ENCODE peak calls at places on chromosomes 5 and 9, in four cellular contexts. One of them, this sample, is unnamed.

GRCh38 chr5:53023969-53024368 is 34.8 kb downstream of the ITGA2 start:
- DNase-seq in Peyer's patch: no peak
- DNase-seq in progenitor cell of endocrine pancreas: no peak
- DNase-seq in brain microvascular endothelial cell: peak
- DNase-seq in this sample: no peak

GRCh38 chr5:35404701-35405100 is 174.4 kb upstream of the PRLR start:
- DNase-seq in Peyer's patch: no peak
- DNase-seq in progenitor cell of endocrine pancreas: no peak
- DNase-seq in brain microvascular endothelial cell: no peak
- DNase-seq in this sample: no peak

GRCh38 chr9:71333311-71333710 is 211.9 kb upstream of the TRPM3 start:
- DNase-seq in progenitor cell of endocrine pancreas: no peak
- DNase-seq in brain microvascular endothelial cell: no peak
- DNase-seq in Peyer's patch: no peak
- DNase-seq in this sample: no peak

GRCh38 chr9:90995516-90995915 is 193.9 kb downstream of the SYK start:
- DNase-seq in progenitor cell of endocrine pancreas: no peak
- DNase-seq in brain microvascular endothelial cell: no peak
- DNase-seq in Peyer's patch: no peak
- DNase-seq in this sample: no peak

GRCh38 chr9:114930063-114930812 is at the start of gene TNFSF8:
- DNase-seq in brain microvascular endothelial cell: no peak
- DNase-seq in Peyer's patch: peak
- DNase-seq in progenitor cell of endocrine pancreas: no peak
- DNase-seq in this sample: peak

GRCh38 chr5:80935811-80936385 is 24.3 kb upstream of the RASGRF2 start:
- DNase-seq in brain microvascular endothelial cell: no peak
- DNase-seq in Peyer's patch: no peak
- DNase-seq in progenitor cell of endocrine pancreas: no peak
- DNase-seq in this sample: no peak

GRCh38 chr9:35695801-35696420 is 6.2 kb upstream of the TPM2 start:
- DNase-seq in brain microvascular endothelial cell: no peak
- DNase-seq in Peyer's patch: no peak
- DNase-seq in progenitor cell of endocrine pancreas: no peak
- DNase-seq in this sample: no peak

GRCh38 chr9:129720865-129721545 is 31.8 kb downstream of the PTGES start:
- DNase-seq in brain microvascular endothelial cell: no peak
- DNase-seq in progenitor cell of endocrine pancreas: no peak
- DNase-seq in Peyer's patch: no peak
- DNase-seq in this sample: no peak

GRCh38 chr9:31119882-31120481 is 1264.5 kb upstream of the ACO1 start:
- DNase-seq in Peyer's patch: no peak
- DNase-seq in brain microvascular endothelial cell: peak
- DNase-seq in progenitor cell of endocrine pancreas: no peak
- DNase-seq in this sample: no peak

GRCh38 chr5:160787247-160787646 is 64.8 kb downstream of the ATP10B start:
- DNase-seq in brain microvascular endothelial cell: no peak
- DNase-seq in Peyer's patch: peak
- DNase-seq in progenitor cell of endocrine pancreas: no peak
- DNase-seq in this sample: no peak

GRCh38 chr9:91949946-91950664 is at the start of gene ROR2:
- DNase-seq in brain microvascular endothelial cell: no peak
- DNase-seq in Peyer's patch: peak
- DNase-seq in progenitor cell of endocrine pancreas: peak
- DNase-seq in this sample: peak

GRCh38 chr9:82354260-82354659 is 365.7 kb downstream of the SPATA31D1 start:
- DNase-seq in progenitor cell of endocrine pancreas: no peak
- DNase-seq in Peyer's patch: no peak
- DNase-seq in brain microvascular endothelial cell: peak
- DNase-seq in this sample: no peak

GRCh38 chr5:32707394-32707997 is 3.6 kb upstream of the NPR3 start:
- DNase-seq in Peyer's patch: no peak
- DNase-seq in brain microvascular endothelial cell: no peak
- DNase-seq in progenitor cell of endocrine pancreas: no peak
- DNase-seq in this sample: peak

GRCh38 chr5:135076801-135077200 is 42.8 kb upstream of the PITX1 start:
- DNase-seq in progenitor cell of endocrine pancreas: no peak
- DNase-seq in brain microvascular endothelial cell: no peak
- DNase-seq in Peyer's patch: peak
- DNase-seq in this sample: no peak

GRCh38 chr9:90894956-90895687 is 93.5 kb downstream of the SYK start:
- DNase-seq in brain microvascular endothelial cell: no peak
- DNase-seq in progenitor cell of endocrine pancreas: no peak
- DNase-seq in Peyer's patch: no peak
- DNase-seq in this sample: peak

GRCh38 chr9:124794902-124795491 is 18.1 kb downstream of the OLFML2A start:
- DNase-seq in Peyer's patch: no peak
- DNase-seq in brain microvascular endothelial cell: no peak
- DNase-seq in progenitor cell of endocrine pancreas: no peak
- DNase-seq in this sample: no peak

DNA sequence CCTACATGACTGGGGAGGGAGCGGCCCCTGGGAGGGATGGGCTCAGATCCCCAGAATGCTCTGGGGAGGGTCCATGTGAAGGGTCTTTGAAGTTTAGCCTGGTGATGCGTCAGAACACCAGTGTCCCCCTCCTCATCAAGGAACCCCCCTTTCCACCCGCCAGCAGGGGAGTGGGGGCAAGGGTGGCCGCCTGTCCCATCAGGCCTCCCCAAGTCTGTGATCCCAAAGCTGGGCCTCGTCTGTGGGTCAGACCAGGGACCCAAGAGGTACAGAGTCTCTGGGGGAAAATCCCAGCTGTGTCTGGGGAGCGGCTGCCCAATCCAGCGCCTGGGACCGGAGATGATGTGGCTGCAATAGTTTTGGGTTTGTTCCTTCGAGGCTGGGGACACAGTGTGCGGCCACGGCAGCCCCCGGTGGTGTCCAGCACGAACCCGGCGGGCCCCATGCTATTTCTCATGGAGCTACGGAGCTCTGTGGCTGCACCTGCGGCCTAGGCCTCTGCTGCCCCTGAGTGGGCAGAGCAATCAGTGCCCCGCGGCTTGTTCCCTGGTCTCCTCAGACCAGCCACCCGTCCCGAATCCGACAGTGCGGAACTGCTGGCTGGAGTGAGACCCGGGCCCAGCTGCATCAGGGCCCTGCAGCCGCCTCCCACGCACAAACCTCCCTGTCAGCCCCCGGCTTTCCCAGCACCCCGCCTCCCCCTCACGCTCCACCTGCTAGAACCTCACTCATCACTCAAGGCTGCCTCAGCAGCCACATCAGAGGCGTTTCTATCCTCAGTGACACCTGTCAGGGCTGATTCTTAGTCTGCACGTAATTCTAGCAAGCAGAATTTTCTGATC is 29.2 kb downstream of the SARDH start:
- DNase-seq in brain microvascular endothelial cell: no peak
- DNase-seq in Peyer's patch: no peak
- DNase-seq in progenitor cell of endocrine pancreas: no peak
- DNase-seq in this sample: no peak
- TF ChIP-seq CTCF in brain microvascular endothelial cell: no peak
- TF ChIP-seq CTCF in Peyer's patch: no peak
- TF ChIP-seq CTCF in progenitor cell of endocrine pancreas: no peak
- TF ChIP-seq CTCF in this sample: no peak

GRCh38 chr5:84715686-84716085 is 331.0 kb upstream of the EDIL3 start:
- DNase-seq in brain microvascular endothelial cell: no peak
- DNase-seq in Peyer's patch: no peak
- DNase-seq in progenitor cell of endocrine pancreas: no peak
- DNase-seq in this sample: no peak
- TF ChIP-seq CTCF in brain microvascular endothelial cell: no peak
- TF ChIP-seq CTCF in Peyer's patch: no peak
- TF ChIP-seq CTCF in progenitor cell of endocrine pancreas: no peak
- TF ChIP-seq CTCF in this sample: no peak

DNA sequence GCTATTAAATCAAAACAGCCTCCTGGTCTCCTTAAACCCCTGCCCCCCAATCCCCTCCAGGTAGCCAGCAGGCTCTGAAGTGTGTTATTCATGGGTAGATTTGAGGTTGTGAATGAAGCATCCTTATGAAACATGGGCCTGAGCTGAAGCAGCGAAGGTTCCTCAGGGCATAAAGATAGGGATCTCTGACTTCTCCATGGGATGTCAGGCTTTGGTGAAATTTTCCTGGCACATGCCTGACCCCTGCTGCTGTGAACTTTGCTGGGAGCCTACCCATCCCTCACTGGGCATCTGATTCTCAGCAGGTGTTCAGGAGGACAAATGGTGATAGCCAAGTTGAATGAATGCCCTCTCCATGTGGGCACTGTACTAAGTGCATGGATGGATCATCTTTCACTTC is 250.3 kb downstream of the ASTN2 start:
- DNase-seq in progenitor cell of endocrine pancreas: no peak
- DNase-seq in brain microvascular endothelial cell: no peak
- DNase-seq in Peyer's patch: no peak
- DNase-seq in this sample: no peak
- TF ChIP-seq CTCF in progenitor cell of endocrine pancreas: no peak
- TF ChIP-seq CTCF in brain microvascular endothelial cell: no peak
- TF ChIP-seq CTCF in Peyer's patch: no peak
- TF ChIP-seq CTCF in this sample: no peak

DNA sequence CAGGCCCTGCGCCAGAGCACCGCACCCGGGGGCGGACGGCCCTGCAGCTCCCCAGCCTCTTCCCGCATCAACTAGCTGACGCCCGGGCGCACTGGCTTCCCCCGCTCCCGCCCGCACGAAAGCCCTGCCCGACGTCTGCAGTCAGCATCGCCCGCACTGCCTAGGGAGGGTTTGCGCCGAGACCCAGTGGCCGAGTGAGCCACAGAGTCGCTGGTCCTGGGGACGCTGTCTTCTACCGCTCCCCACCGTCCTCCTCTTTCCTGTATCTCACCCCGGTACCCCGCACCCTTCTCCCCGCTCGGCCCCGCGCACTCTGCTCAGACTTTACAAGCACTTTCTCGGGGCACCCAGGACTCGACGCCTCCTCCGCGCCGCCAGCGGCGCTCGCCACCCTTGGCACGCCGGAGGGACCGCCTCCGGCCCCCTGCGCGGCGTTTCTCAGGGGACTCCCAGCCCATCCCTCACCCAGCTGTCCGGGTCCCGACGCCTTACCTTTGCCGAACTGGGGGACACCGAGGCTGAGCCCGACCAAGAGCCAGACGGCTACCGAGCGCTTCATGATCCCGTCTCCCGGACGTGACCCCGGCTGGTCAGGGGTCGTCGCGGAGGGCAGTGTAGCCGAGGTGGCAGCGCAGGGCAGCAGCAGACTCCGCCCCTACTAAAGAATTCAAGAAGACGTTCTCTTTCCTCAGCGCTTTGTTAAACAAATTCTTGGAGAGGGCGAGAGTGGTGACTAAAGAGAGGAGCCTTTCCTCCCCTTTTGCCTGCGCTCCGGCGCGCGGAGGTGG is 670 bp downstream of the EDIL3 start:
- DNase-seq in brain microvascular endothelial cell: peak
- DNase-seq in Peyer's patch: peak
- DNase-seq in progenitor cell of endocrine pancreas: peak
- DNase-seq in this sample: peak
- TF ChIP-seq CTCF in brain microvascular endothelial cell: no peak
- TF ChIP-seq CTCF in Peyer's patch: no peak
- TF ChIP-seq CTCF in progenitor cell of endocrine pancreas: no peak
- TF ChIP-seq CTCF in this sample: no peak

GRCh38 chr5:892390-893136 is at the start of the genes BRD9 and TRIP13:
- DNase-seq in Peyer's patch: peak
- DNase-seq in brain microvascular endothelial cell: peak
- DNase-seq in progenitor cell of endocrine pancreas: peak
- DNase-seq in this sample: peak
- TF ChIP-seq CTCF in Peyer's patch: no peak
- TF ChIP-seq CTCF in brain microvascular endothelial cell: no peak
- TF ChIP-seq CTCF in progenitor cell of endocrine pancreas: peak
- TF ChIP-seq CTCF in this sample: peak

This sample was measured in neural crest cell.